ENCODE peak calls at places on chromosomes 12 and 14, in four cellular contexts. One of them, this sample, is unnamed.

GRCh38 chr14:74637184-74637562 is 25.1 kb upstream of the LTBP2 start:
- DNase-seq in GM10248: no peak
- DNase-seq in HFFc6: no peak
- DNase-seq in AG10803: no peak
- DNase-seq in this sample: no peak

GRCh38 chr14:73424453-73424852 is 33.9 kb downstream of the NUMB start:
- DNase-seq in GM10248: no peak
- DNase-seq in HFFc6: no peak
- DNase-seq in AG10803: no peak
- DNase-seq in this sample: no peak

GRCh38 chr12:132094269-132094891 is 49.7 kb downstream of the DDX51 start:
- DNase-seq in GM10248: no peak
- DNase-seq in HFFc6: no peak
- DNase-seq in AG10803: no peak
- DNase-seq in this sample: no peak

GRCh38 chr14:78341827-78342389 is 171.7 kb downstream of the NRXN3 start:
- DNase-seq in GM10248: no peak
- DNase-seq in HFFc6: no peak
- DNase-seq in AG10803: no peak
- DNase-seq in this sample: no peak

GRCh38 chr12:107377596-107378385 is 284.4 kb upstream of the CRY1 start:
- DNase-seq in GM10248: no peak
- DNase-seq in HFFc6: no peak
- DNase-seq in AG10803: peak; percentile 40
- DNase-seq in this sample: no peak

GRCh38 chr14:101961011-101961721 is 3.2 kb upstream of the DYNC1H1 start:
- DNase-seq in GM10248: peak; percentile 78
- DNase-seq in HFFc6: peak; percentile 67
- DNase-seq in AG10803: peak; percentile 77
- DNase-seq in this sample: peak; percentile 82

GRCh38 chr12:45205165-45205825 is 10.6 kb upstream of the ANO6 start:
- DNase-seq in GM10248: no peak
- DNase-seq in HFFc6: no peak
- DNase-seq in AG10803: no peak
- DNase-seq in this sample: no peak

GRCh38 chr12:111953455-111953854 is 59.5 kb downstream of the TMEM116 start:
- DNase-seq in GM10248: no peak
- DNase-seq in HFFc6: no peak
- DNase-seq in AG10803: peak; percentile 4
- DNase-seq in this sample: peak; percentile 55

GRCh38 chr12:14941369-14941768 is 3.0 kb upstream of the ERP27 start:
- DNase-seq in GM10248: no peak
- DNase-seq in HFFc6: no peak
- DNase-seq in AG10803: no peak
- DNase-seq in this sample: no peak

GRCh38 chr12:57846577-57847319 is at the start of gene CTDSP2:
- DNase-seq in GM10248: peak; percentile 97
- DNase-seq in HFFc6: peak; percentile 98
- DNase-seq in AG10803: peak; percentile 99
- DNase-seq in this sample: peak; percentile 98

GRCh38 chr14:30143617-30144016 is 216.0 kb upstream of the PRKD1 start:
- DNase-seq in GM10248: no peak
- DNase-seq in HFFc6: no peak
- DNase-seq in AG10803: peak; percentile 23
- DNase-seq in this sample: no peak

GRCh38 chr12:106329231-106329985 is 26.9 kb downstream of the TCP11L2 start:
- DNase-seq in GM10248: no peak
- DNase-seq in HFFc6: no peak
- DNase-seq in AG10803: peak; percentile 35
- DNase-seq in this sample: no peak

GRCh38 chr12:132270969-132271754 is 58.2 kb downstream of the GALNT9 start:
- DNase-seq in GM10248: no peak
- DNase-seq in HFFc6: no peak
- DNase-seq in AG10803: no peak
- DNase-seq in this sample: no peak

GRCh38 chr12:131280426-131280825 is 326.7 kb downstream of the ADGRD1 start:
- DNase-seq in GM10248: no peak
- DNase-seq in HFFc6: no peak
- DNase-seq in AG10803: no peak
- DNase-seq in this sample: no peak

GRCh38 chr12:54292931-54293241 is 7.9 kb downstream of the NFE2 start:
- DNase-seq in GM10248: no peak
- DNase-seq in HFFc6: no peak
- DNase-seq in AG10803: no peak
- DNase-seq in this sample: no peak

GRCh38 chr12:92147491-92147890 is 1.8 kb upstream of the BTG1 start:
- DNase-seq in GM10248: no peak
- DNase-seq in HFFc6: no peak
- DNase-seq in AG10803: no peak
- DNase-seq in this sample: no peak

GRCh38 chr14:81245771-81246170 is 25.0 kb upstream of the GTF2A1 start:
- DNase-seq in GM10248: no peak
- DNase-seq in HFFc6: no peak
- DNase-seq in AG10803: peak; percentile 80
- DNase-seq in this sample: no peak

GRCh38 chr14:96638041-96638855 is 136.1 kb downstream of the PAPOLA start:
- DNase-seq in GM10248: no peak
- DNase-seq in HFFc6: no peak
- DNase-seq in AG10803: no peak
- DNase-seq in this sample: no peak

GRCh38 chr12:93380480-93381121 is 2.9 kb downstream of the NUDT4 start:
- DNase-seq in GM10248: no peak
- DNase-seq in HFFc6: peak; percentile 14
- DNase-seq in AG10803: no peak
- DNase-seq in this sample: peak; percentile 50

GRCh38 chr12:22285871-22286270 is 48.6 kb downstream of the ST8SIA1 start:
- DNase-seq in GM10248: no peak
- DNase-seq in HFFc6: no peak
- DNase-seq in AG10803: peak; percentile 59
- DNase-seq in this sample: no peak

GRCh38 chr14:49420201-49420600 is 166.0 kb downstream of the RPS29 start:
- DNase-seq in GM10248: no peak
- DNase-seq in HFFc6: no peak
- DNase-seq in AG10803: no peak
- DNase-seq in this sample: no peak

GRCh38 chr12:45112306-45112705 is 61.4 kb upstream of the DBX2 start:
- DNase-seq in GM10248: no peak
- DNase-seq in HFFc6: no peak
- DNase-seq in AG10803: no peak
- DNase-seq in this sample: no peak

GRCh38 chr12:85244561-85244960 is 35.5 kb upstream of the ALX1 start:
- DNase-seq in GM10248: no peak
- DNase-seq in HFFc6: no peak
- DNase-seq in AG10803: no peak
- DNase-seq in this sample: no peak

GRCh38 chr14:20428802-20429201 is 7.2 kb downstream of the KLHL33 start:
- DNase-seq in GM10248: no peak
- DNase-seq in HFFc6: no peak
- DNase-seq in AG10803: no peak
- DNase-seq in this sample: no peak

GRCh38 chr12:28257411-28257810 is 67.2 kb downstream of the CCDC91 start:
- DNase-seq in GM10248: no peak
- DNase-seq in HFFc6: no peak
- DNase-seq in AG10803: no peak
- DNase-seq in this sample: no peak

GRCh38 chr12:55499810-55500252 is 7.7 kb downstream of the OR6C68 start:
- DNase-seq in GM10248: no peak
- DNase-seq in HFFc6: no peak
- DNase-seq in AG10803: no peak
- DNase-seq in this sample: no peak

GRCh38 chr12:45008211-45008610 is 42.7 kb downstream of the DBX2 start:
- DNase-seq in GM10248: no peak
- DNase-seq in HFFc6: no peak
- DNase-seq in AG10803: no peak
- DNase-seq in this sample: no peak

GRCh38 chr14:59600211-59600945 is 23.8 kb upstream of the CCDC175 start:
- DNase-seq in GM10248: no peak
- DNase-seq in HFFc6: no peak
- DNase-seq in AG10803: no peak
- DNase-seq in this sample: peak; percentile 1

GRCh38 chr12:3461391-3461790 is 29.6 kb upstream of the PRMT8 start:
- DNase-seq in GM10248: no peak
- DNase-seq in HFFc6: no peak
- DNase-seq in AG10803: no peak
- DNase-seq in this sample: no peak

GRCh38 chr12:49519574-49519936 is 19.3 kb upstream of the KCNH3 start:
- DNase-seq in GM10248: no peak
- DNase-seq in HFFc6: no peak
- DNase-seq in AG10803: no peak
- DNase-seq in this sample: no peak

GRCh38 chr12:41436076-41436475 is 248.0 kb downstream of the PDZRN4 start:
- DNase-seq in GM10248: no peak
- DNase-seq in HFFc6: no peak
- DNase-seq in AG10803: no peak
- DNase-seq in this sample: no peak

GRCh38 chr14:60815371-60815770 is 80.8 kb downstream of the MNAT1 start:
- DNase-seq in GM10248: peak; percentile 44
- DNase-seq in HFFc6: no peak
- DNase-seq in AG10803: peak; percentile 38
- DNase-seq in this sample: no peak

GRCh38 chr12:109988274-109988673 is 7.9 kb downstream of the GIT2 start:
- DNase-seq in GM10248: no peak
- DNase-seq in HFFc6: no peak
- DNase-seq in AG10803: no peak
- DNase-seq in this sample: no peak

GRCh38 chr12:401235-402126 is at the start of gene CCDC77:
- DNase-seq in GM10248: peak; percentile 96
- DNase-seq in HFFc6: peak; percentile 82
- DNase-seq in AG10803: peak; percentile 86
- DNase-seq in this sample: peak; percentile 95

GRCh38 chr12:400828-401227 is 616 bp upstream of the CCDC77 start:
- DNase-seq in GM10248: no peak
- DNase-seq in HFFc6: no peak
- DNase-seq in AG10803: no peak
- DNase-seq in this sample: no peak

GRCh38 chr12:402127-402456 is 648 bp downstream of the CCDC77 start:
- DNase-seq in GM10248: no peak
- DNase-seq in HFFc6: peak; percentile 29
- DNase-seq in AG10803: peak; percentile 36
- DNase-seq in this sample: peak; percentile 53
- TF ChIP-seq CTCF in GM10248: no peak
- TF ChIP-seq CTCF in HFFc6: no peak
- TF ChIP-seq CTCF in AG10803: peak; percentile 57
- TF ChIP-seq CTCF in this sample: no peak

GRCh38 chr14:94540031-94540794 is 21.0 kb upstream of the SERPINA4 start:
- DNase-seq in GM10248: no peak
- DNase-seq in HFFc6: no peak
- DNase-seq in AG10803: peak; percentile 50
- DNase-seq in this sample: no peak

GRCh38 chr14:94539181-94539580 is 22.1 kb upstream of the SERPINA4 start:
- DNase-seq in GM10248: no peak
- DNase-seq in HFFc6: no peak
- DNase-seq in AG10803: no peak
- DNase-seq in this sample: no peak

GRCh38 chr14:94538070-94538740 is 23.0 kb upstream of the SERPINA4 start:
- DNase-seq in GM10248: no peak
- DNase-seq in HFFc6: no peak
- DNase-seq in AG10803: no peak
- DNase-seq in this sample: no peak

GRCh38 chr14:94532462-94532861 is 23.2 kb upstream of the SERPINA12 start:
- DNase-seq in GM10248: no peak
- DNase-seq in HFFc6: no peak
- DNase-seq in AG10803: peak; percentile 10
- DNase-seq in this sample: no peak

GRCh38 chr14:94536836-94537235 is 24.4 kb upstream of the SERPINA4 start:
- DNase-seq in GM10248: no peak
- DNase-seq in HFFc6: no peak
- DNase-seq in AG10803: no peak
- DNase-seq in this sample: peak; percentile 58
- TF ChIP-seq CTCF in GM10248: no peak
- TF ChIP-seq CTCF in HFFc6: no peak
- TF ChIP-seq CTCF in AG10803: peak; percentile 14
- TF ChIP-seq CTCF in this sample: no peak

GRCh38 chr14:68942281-68943035 is 36.6 kb downstream of the ACTN1 start:
- DNase-seq in GM10248: no peak
- DNase-seq in HFFc6: peak; percentile 34
- DNase-seq in AG10803: no peak
- DNase-seq in this sample: no peak

GRCh38 chr14:68943107-68943506 is 36.0 kb downstream of the ACTN1 start:
- DNase-seq in GM10248: no peak
- DNase-seq in HFFc6: no peak
- DNase-seq in AG10803: no peak
- DNase-seq in this sample: no peak

GRCh38 chr14:68939893-68940613 is 39.0 kb downstream of the ACTN1 start:
- DNase-seq in GM10248: no peak
- DNase-seq in HFFc6: peak; percentile 93
- DNase-seq in AG10803: peak; percentile 97
- DNase-seq in this sample: peak; percentile 94

GRCh38 chr14:68940614-68941185 is 38.4 kb downstream of the ACTN1 start:
- DNase-seq in GM10248: no peak
- DNase-seq in HFFc6: peak; percentile 32
- DNase-seq in AG10803: no peak
- DNase-seq in this sample: no peak

GRCh38 chr14:68941820-68942219 is 37.3 kb downstream of the ACTN1 start:
- DNase-seq in GM10248: no peak
- DNase-seq in HFFc6: peak; percentile 98
- DNase-seq in AG10803: peak; percentile 96
- DNase-seq in this sample: peak; percentile 96
- TF ChIP-seq CTCF in GM10248: no peak
- TF ChIP-seq CTCF in HFFc6: peak; percentile 83
- TF ChIP-seq CTCF in AG10803: peak; percentile 67
- TF ChIP-seq CTCF in this sample: peak; percentile 33

GRCh38 chr12:27015730-27016076 is 1.5 kb upstream of the TM7SF3 start:
- DNase-seq in GM10248: peak; percentile 32
- DNase-seq in HFFc6: peak; percentile 16
- DNase-seq in AG10803: peak; percentile 47
- DNase-seq in this sample: peak; percentile 45
- TF ChIP-seq CTCF in GM10248: peak; percentile 23
- TF ChIP-seq CTCF in HFFc6: peak; percentile 83
- TF ChIP-seq CTCF in AG10803: peak; percentile 51
- TF ChIP-seq CTCF in this sample: peak; percentile 43

This sample was measured in MCF 10A.